ENCODE peak calls at places on chromosomes 3 and 15, in four cellular contexts. C is colonic mucosa, I is midbrain, B is foreskin fibroblast. E is an unnamed sample.

GRCh38 chr3:115855911-115856310 is 232.6 kb downstream of the GAP43 start:
- DNase-seq in I (no peak), C (no peak), B (peak), E (no peak)

GRCh38 chr3:36734742-36735141 is 29.6 kb downstream of the DCLK3 start:
- DNase-seq in C (no peak), I (no peak), B (no peak), E (no peak)

GRCh38 chr15:81337713-81338157 is 13.8 kb upstream of the STARD5 start:
- DNase-seq in C (no peak), I (no peak), B (peak), E (no peak)

GRCh38 chr3:172647823-172648222 is 63.0 kb downstream of the NCEH1 start:
- DNase-seq in C (no peak), I (no peak), B (no peak), E (no peak)

GRCh38 chr15:73601449-73602425 is 31.5 kb downstream of the NPTN start:
- DNase-seq in I (peak), C (peak), B (peak), E (peak)

GRCh38 chr3:188635258-188636038 is 481.5 kb downstream of the LPP start:
- DNase-seq in I (no peak), B (peak), C (no peak), E (no peak)

GRCh38 chr3:124774305-124774673 is 44.0 kb downstream of the UMPS start:
- DNase-seq in I (no peak), C (no peak), B (peak), E (peak)

GRCh38 chr3:139937674-139938279 is 2.8 kb downstream of the CLSTN2 start:
- DNase-seq in B (peak), I (peak), C (peak), E (no peak)

GRCh38 chr3:156187146-156187769 is 66.9 kb downstream of the KCNAB1 start:
- DNase-seq in B (peak), C (no peak), I (no peak), E (no peak)

GRCh38 chr15:55434989-55435825 is 26.9 kb downstream of the PIERCE2 start:
- DNase-seq in B (peak), C (peak), I (peak), E (no peak)

GRCh38 chr3:40602778-40603385 is 78.1 kb downstream of the ZNF621 start:
- DNase-seq in B (no peak), I (no peak), C (no peak), E (no peak)

GRCh38 chr15:45522931-45523331 is 376 bp upstream of the SLC30A4 start:
- DNase-seq in C (no peak), B (peak), I (no peak), E (no peak)

GRCh38 chr3:102238362-102238761 is 196.5 kb upstream of the ZPLD1 start:
- DNase-seq in I (no peak), B (no peak), C (peak), E (peak)

GRCh38 chr3:30245805-30246622 is 360.4 kb upstream of the TGFBR2 start:
- DNase-seq in I (no peak), C (no peak), B (no peak), E (no peak)

GRCh38 chr3:14431556-14431927 is 29.1 kb downstream of the SLC6A6 start:
- DNase-seq in I (no peak), C (no peak), B (no peak), E (peak)

GRCh38 chr3:45011756-45012441 is 14.2 kb upstream of the CLEC3B start:
- DNase-seq in I (no peak), B (peak), C (no peak), E (peak)

GRCh38 chr3:13718000-13718399 is 161.9 kb downstream of the WNT7A start:
- DNase-seq in C (no peak), I (no peak), B (no peak), E (no peak)

E was measured in transverse colon.